ENCODE peak calls at places on chromosome 7, in four cellular contexts. Q is CD8-positive, alpha-beta T cell; C is right atrium auricular region; P is WERI-Rb-1. W is an unnamed sample.

GRCh38 chr7:51679358-51679757 is 362.7 kb upstream of the COBL start:
- DNase-seq in Q (no peak), C (no peak), P (no peak), W (no peak)

GRCh38 chr7:105794741-105795729 is 81.4 kb downstream of the ATXN7L1 start:
- DNase-seq in C (no peak), P (no peak), Q (no peak), W (no peak)

GRCh38 chr7:121547341-121548092 is 151.4 kb upstream of the FAM3C start:
- DNase-seq in P (no peak), Q (no peak), C (no peak), W (no peak)

GRCh38 chr7:128446306-128446705 is 9.4 kb upstream of the HILPDA start:
- DNase-seq in P (no peak), Q (no peak), C (no peak), W (no peak)

GRCh38 chr7:66682350-66683093 is 53.8 kb downstream of the KCTD7 start:
- DNase-seq in P (no peak), Q (no peak), C (no peak), W (no peak)

GRCh38 chr7:66627151-66627681 is 1.5 kb upstream of the KCTD7 start:
- DNase-seq in C (no peak), P (no peak), Q (no peak), W (no peak)

GRCh38 chr7:38232475-38233366 is 40.7 kb downstream of the TARP start:
- DNase-seq in P (no peak), C (no peak), Q (peak; percentile 71), W (no peak)

GRCh38 chr7:94324380-94325120 is 70.1 kb upstream of the COL1A2 start:
- DNase-seq in Q (no peak), C (no peak), P (no peak), W (no peak)

GRCh38 chr7:106450716-106451115 is 165.9 kb upstream of the NAMPT start:
- DNase-seq in C (no peak), P (no peak), Q (no peak), W (no peak)

GRCh38 chr7:2060701-2061100 is 172.0 kb downstream of the MAD1L1 start:
- DNase-seq in C (no peak), Q (no peak), P (no peak), W (no peak)

GRCh38 chr7:1943326-1943725 is 273.2 kb downstream of the ELFN1 start:
- DNase-seq in Q (no peak), C (no peak), P (no peak), W (no peak)

GRCh38 chr7:75888464-75889222 is 9.8 kb downstream of the RHBDD2 start:
- DNase-seq in Q (no peak), C (no peak), P (no peak), W (no peak)

GRCh38 chr7:128812514-128813168 is 17.6 kb upstream of the FLNC start:
- DNase-seq in P (no peak), C (no peak), Q (no peak), W (peak; percentile 46)

GRCh38 chr7:108142180-108142579 is 12.0 kb upstream of the LAMB4 start:
- DNase-seq in C (no peak), P (no peak), Q (no peak), W (no peak)

GRCh38 chr7:43583424-43584199 is 704 bp downstream of the STK17A start:
- DNase-seq in C (peak; percentile 79), P (peak; percentile 52), Q (peak; percentile 69), W (peak; percentile 86)

GRCh38 chr7:19530261-19530660 is 178.6 kb downstream of the POLR1F start:
- DNase-seq in C (no peak), Q (no peak), P (no peak), W (no peak)

GRCh38 chr7:36742911-36743775 is 18.8 kb upstream of the AOAH start:
- DNase-seq in Q (no peak), P (no peak), C (no peak), W (no peak)

GRCh38 chr7:41003031-41003925 is 699.6 kb downstream of the INHBA start:
- DNase-seq in Q (no peak), P (peak; percentile 53), C (no peak), W (no peak)

GRCh38 chr7:159057647-159058046 is 87.0 kb downstream of the VIPR2 start:
- DNase-seq in C (no peak), P (no peak), Q (no peak), W (no peak)

GRCh38 chr7:116310131-116310530 is 99.8 kb downstream of the TES start:
- DNase-seq in P (no peak), Q (no peak), C (no peak), W (no peak)

GRCh38 chr7:151711906-151712771 is 164.8 kb downstream of the PRKAG2 start:
- DNase-seq in C (no peak), P (no peak), Q (no peak), W (peak; percentile 17)

GRCh38 chr7:8212638-8213037 is 49.3 kb downstream of the ICA1 start:
- DNase-seq in Q (no peak), P (no peak), C (no peak), W (no peak)

GRCh38 chr7:121561717-121562116 is 165.6 kb upstream of the FAM3C start:
- DNase-seq in P (no peak), Q (no peak), C (no peak), W (no peak)

GRCh38 chr7:140992422-140992821 is 22.3 kb downstream of the MRPS33 start:
- DNase-seq in C (no peak), Q (no peak), P (no peak), W (no peak)

GRCh38 chr7:127652333-127653248 is 597 bp downstream of the SND1 start:
- DNase-seq in P (no peak), C (no peak), Q (no peak), W (no peak)

GRCh38 chr7:42097756-42098155 is 139.3 kb downstream of the GLI3 start:
- DNase-seq in P (peak; percentile 48), C (no peak), Q (no peak), W (no peak)

GRCh38 chr7:154364156-154364555 is 312.0 kb downstream of the DPP6 start:
- DNase-seq in Q (no peak), C (no peak), P (no peak), W (no peak)

GRCh38 chr7:341841-342638 is 52.1 kb downstream of the FOXL3 start:
- DNase-seq in P (no peak), Q (no peak), C (no peak), W (peak; percentile 88)
- H3K27ac ChIP-seq in P (no peak overlapping the region), Q (no peak overlapping the region), C (peak overlapping the region; percentile 78), W (peak overlapping the region; percentile 85)

GRCh38 chr7:111392294-111392693 is 170.0 kb downstream of the IMMP2L start:
- DNase-seq in P (no peak), C (no peak), Q (no peak), W (no peak)
- H3K4me3 ChIP-seq in P (no peak overlapping the region), C (no peak overlapping the region), Q (no peak overlapping the region), W (no peak overlapping the region)

GRCh38 chr7:148397555-148397954 is 193.0 kb upstream of the C7orf33 start:
- DNase-seq in P (no peak), Q (no peak), C (no peak), W (no peak)

GRCh38 chr7:148397056-148397455 is 193.5 kb upstream of the C7orf33 start:
- DNase-seq in P (no peak), Q (no peak), C (no peak), W (no peak)

GRCh38 chr7:148395292-148395691 is 195.3 kb upstream of the C7orf33 start:
- DNase-seq in P (no peak), Q (no peak), C (no peak), W (no peak)

GRCh38 chr7:148395990-148396716 is 194.4 kb upstream of the C7orf33 start:
- DNase-seq in P (no peak), C (no peak), Q (no peak), W (no peak)

GRCh38 chr7:148394582-148394981 is 196.0 kb upstream of the C7orf33 start:
- DNase-seq in Q (no peak), C (no peak), P (no peak), W (no peak)
- H3K27me3 ChIP-seq in Q (peaks cover 3% of the 10 kb centered on the region), C (no peaks in the 10 kb centered on the region), P (no peaks in the 10 kb centered on the region), W (no peaks in the 10 kb centered on the region)

GRCh38 chr7:150360682-150361058 is 8.0 kb upstream of the REPIN1 start:
- DNase-seq in Q (no peak), C (no peak), P (no peak), W (no peak)
- H3K27ac ChIP-seq in Q (no peak overlapping the region), C (no peak overlapping the region), P (no peak overlapping the region), W (no peak overlapping the region)

DNA sequence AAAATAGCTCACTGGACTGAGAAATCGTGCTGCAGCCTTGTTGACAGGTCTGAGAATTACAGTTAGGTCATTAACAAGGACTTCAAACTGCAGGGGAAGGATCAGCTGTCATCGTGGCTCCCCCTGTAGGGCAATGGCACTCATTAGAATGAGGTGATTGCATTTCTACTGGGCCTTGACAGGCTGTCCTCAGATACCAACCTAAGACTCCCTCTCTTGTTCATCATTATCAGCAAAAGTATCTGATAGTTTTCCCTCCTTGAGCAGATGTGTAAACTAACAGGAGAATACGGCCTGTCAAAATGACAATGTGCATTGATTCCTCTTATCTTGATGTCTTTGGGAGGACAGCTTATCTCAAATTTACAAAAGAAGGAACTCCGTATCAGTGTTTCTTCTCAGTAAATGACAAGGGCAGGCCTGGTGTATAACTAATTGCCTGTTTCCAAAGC is 648.5 kb upstream of the LRRN3 start:
- DNase-seq in C (no peak), P (peak; percentile 80), Q (no peak), W (no peak)
- H3K4me3 ChIP-seq in C (no peak overlapping the region), P (no peak overlapping the region), Q (no peak overlapping the region), W (no peak overlapping the region)

DNA sequence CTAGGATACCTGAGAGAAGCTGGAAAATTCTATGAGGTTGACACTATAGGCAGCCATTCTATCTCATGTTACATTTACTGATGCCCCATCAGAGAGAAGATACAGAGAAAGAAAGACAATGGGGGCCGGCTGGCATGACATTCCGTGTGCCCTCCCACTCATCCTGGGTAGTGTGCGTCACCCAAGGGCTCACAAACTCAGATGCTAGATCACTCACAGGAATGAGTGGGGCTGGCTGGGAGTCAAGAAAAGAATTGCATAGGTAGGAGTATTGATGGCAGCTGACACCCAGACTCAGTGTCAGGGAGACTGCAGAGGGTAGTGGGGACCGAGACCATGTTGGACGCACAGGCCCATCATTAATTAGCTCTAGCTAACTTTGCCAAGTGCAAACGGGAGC is 1113.5 kb upstream of the AUTS2 start:
- DNase-seq in C (no peak), Q (no peak), P (no peak), W (no peak)
- H3K27me3 ChIP-seq in C (no peaks in the 10 kb centered on the region), Q (no peaks in the 10 kb centered on the region), P (no peaks in the 10 kb centered on the region), W (no peaks in the 10 kb centered on the region)

GRCh38 chr7:33089142-33089541 is 20.1 kb downstream of the RP9 start:
- DNase-seq in Q (no peak), C (no peak), P (no peak), W (no peak)
- H3K27ac ChIP-seq in Q (no peak overlapping the region), C (no peak overlapping the region), P (no peak overlapping the region), W (no peak overlapping the region)

GRCh38 chr7:137544450-137545058 is 201.0 kb upstream of the PTN start:
- DNase-seq in Q (no peak), P (no peak), C (no peak), W (no peak)

GRCh38 chr7:137538361-137538762 is 194.8 kb upstream of the PTN start:
- DNase-seq in Q (no peak), C (no peak), P (no peak), W (no peak)

GRCh38 chr7:137535579-137535978 is 192.0 kb upstream of the PTN start:
- DNase-seq in P (no peak), Q (no peak), C (no peak), W (no peak)

GRCh38 chr7:137545059-137545730 is 201.7 kb upstream of the PTN start:
- DNase-seq in Q (no peak), P (no peak), C (no peak), W (no peak)

GRCh38 chr7:137539111-137539715 is 195.7 kb upstream of the PTN start:
- DNase-seq in P (no peak), C (no peak), Q (no peak), W (no peak)
- H3K4me3 ChIP-seq in P (no peak overlapping the region), C (no peak overlapping the region), Q (no peak overlapping the region), W (no peak overlapping the region)

W was measured in pancreas.